ENCODE peak calls at places on chromosomes 7 and 10, in seven cellular contexts. N is NCI-H1436 treated with DMSO at 0.1 percent for 48 hours; S is stimulated activated CD8-positive, alpha-beta memory T cell treated with anti-CD3 and anti-CD28 coated beads, Interleukin-2, amount 100 ng/mL, for 1 hour; R is activated T-helper 9 cell treated with anti-CD3 and anti-CD28 coated beads, Interleukin-2, amount 50 U/mL, for 16 hours; U is HCT116; O is aorta; W is NCI-H748 treated with DMSO at 0.1 percent for 48 hours. B is an unnamed sample.

GRCh38 chr10:5588603-5589002 is 63.8 kb downstream of the CALML3 start:
- DNase-seq in N (no peak), S (no peak), R (no peak), U (no peak), O (peak), W (no peak), B (no peak)

GRCh38 chr7:109460296-109460695 is 890.6 kb downstream of the DNAJB9 start:
- DNase-seq in N (no peak), S (no peak), R (no peak), U (no peak), O (no peak), W (no peak), B (no peak)

GRCh38 chr7:29811597-29811996 is 5.3 kb downstream of the WIPF3 start:
- DNase-seq in N (no peak), S (no peak), R (no peak), U (no peak), O (no peak), W (peak), B (no peak)

GRCh38 chr10:60423920-60424319 is 34.2 kb upstream of the ANK3 start:
- DNase-seq in N (no peak), S (no peak), R (no peak), U (no peak), O (no peak), W (no peak), B (no peak)

GRCh38 chr7:151386301-151387160 is 23.3 kb downstream of the WDR86 start:
- DNase-seq in N (no peak), S (no peak), R (no peak), U (no peak), O (no peak), W (no peak), B (no peak)

GRCh38 chr10:45433716-45434469 is 59.9 kb downstream of the ALOX5 start:
- DNase-seq in N (no peak), S (no peak), R (no peak), U (no peak), O (no peak), W (no peak), B (no peak)

GRCh38 chr7:34084651-34085050 is 179.3 kb downstream of the BMPER start:
- DNase-seq in N (no peak), S (no peak), R (no peak), U (no peak), O (no peak), W (no peak), B (no peak)

GRCh38 chr10:77501846-77502251 is 135.8 kb downstream of the KCNMA1 start:
- DNase-seq in N (no peak), S (no peak), R (no peak), U (no peak), O (no peak), W (no peak), B (no peak)

GRCh38 chr7:155230169-155230593 is 67.5 kb upstream of the INSIG1 start:
- DNase-seq in N (no peak), S (no peak), R (no peak), U (peak), O (no peak), W (no peak), B (peak)

GRCh38 chr10:30662809-30663208 is 33.3 kb upstream of the LYZL2 start:
- DNase-seq in N (no peak), S (no peak), R (no peak), U (no peak), O (no peak), W (no peak), B (no peak)

GRCh38 chr7:97313900-97314299 is 196.4 kb downstream of the SDHAF3 start:
- DNase-seq in N (no peak), S (no peak), R (no peak), U (no peak), O (no peak), W (no peak), B (no peak)